ENCODE peak calls at places on chromosomes 5 and 9, in eight cellular contexts. One of them, this sample, is unnamed.

GRCh38 chr9:80957806-80958205 is 731.5 kb downstream of the TLE1 start:
- DNase-seq in CD4-positive, CD25-positive, alpha-beta regulatory T cell: no peak
- DNase-seq in astrocyte: peak
- DNase-seq in cardiac muscle cell: no peak
- DNase-seq in osteoblast: no peak
- DNase-seq in body of pancreas: no peak
- DNase-seq in uterus: no peak
- DNase-seq in K562: no peak
- DNase-seq in this sample: no peak

GRCh38 chr9:89541798-89542197 is 43.9 kb upstream of the SEMA4D start:
- DNase-seq in uterus: no peak
- DNase-seq in body of pancreas: no peak
- DNase-seq in CD4-positive, CD25-positive, alpha-beta regulatory T cell: no peak
- DNase-seq in K562: no peak
- DNase-seq in cardiac muscle cell: no peak
- DNase-seq in osteoblast: no peak
- DNase-seq in astrocyte: no peak
- DNase-seq in this sample: no peak

GRCh38 chr5:154646841-154647759 is 108.1 kb upstream of the LARP1 start:
- DNase-seq in osteoblast: peak
- DNase-seq in body of pancreas: peak
- DNase-seq in CD4-positive, CD25-positive, alpha-beta regulatory T cell: no peak
- DNase-seq in K562: peak
- DNase-seq in astrocyte: peak
- DNase-seq in uterus: peak
- DNase-seq in cardiac muscle cell: no peak
- DNase-seq in this sample: no peak

GRCh38 chr5:96633820-96634219 is 28.4 kb upstream of the CAST start:
- DNase-seq in body of pancreas: no peak
- DNase-seq in uterus: no peak
- DNase-seq in CD4-positive, CD25-positive, alpha-beta regulatory T cell: no peak
- DNase-seq in osteoblast: no peak
- DNase-seq in K562: no peak
- DNase-seq in cardiac muscle cell: no peak
- DNase-seq in astrocyte: peak
- DNase-seq in this sample: no peak

GRCh38 chr5:41794478-41794877 is 75.7 kb downstream of the OXCT1 start:
- DNase-seq in K562: no peak
- DNase-seq in CD4-positive, CD25-positive, alpha-beta regulatory T cell: no peak
- DNase-seq in uterus: no peak
- DNase-seq in cardiac muscle cell: peak
- DNase-seq in astrocyte: peak
- DNase-seq in osteoblast: peak
- DNase-seq in body of pancreas: no peak
- DNase-seq in this sample: peak

GRCh38 chr5:52885614-52886013 is 97.9 kb downstream of the ITGA1 start:
- DNase-seq in uterus: no peak
- DNase-seq in cardiac muscle cell: no peak
- DNase-seq in astrocyte: no peak
- DNase-seq in K562: no peak
- DNase-seq in body of pancreas: no peak
- DNase-seq in CD4-positive, CD25-positive, alpha-beta regulatory T cell: no peak
- DNase-seq in osteoblast: no peak
- DNase-seq in this sample: no peak

GRCh38 chr5:156402387-156402921 is 75.5 kb downstream of the SGCD start:
- DNase-seq in osteoblast: no peak
- DNase-seq in CD4-positive, CD25-positive, alpha-beta regulatory T cell: peak
- DNase-seq in astrocyte: peak
- DNase-seq in K562: no peak
- DNase-seq in uterus: no peak
- DNase-seq in body of pancreas: no peak
- DNase-seq in cardiac muscle cell: no peak
- DNase-seq in this sample: no peak

GRCh38 chr5:53792338-53792737 is 231.9 kb downstream of the NDUFS4 start:
- DNase-seq in astrocyte: no peak
- DNase-seq in body of pancreas: no peak
- DNase-seq in uterus: no peak
- DNase-seq in osteoblast: no peak
- DNase-seq in K562: no peak
- DNase-seq in cardiac muscle cell: no peak
- DNase-seq in CD4-positive, CD25-positive, alpha-beta regulatory T cell: no peak
- DNase-seq in this sample: no peak

GRCh38 chr5:36252722-36253340 is 11.1 kb upstream of the NADK2 start:
- DNase-seq in K562: no peak
- DNase-seq in CD4-positive, CD25-positive, alpha-beta regulatory T cell: no peak
- DNase-seq in body of pancreas: no peak
- DNase-seq in uterus: no peak
- DNase-seq in osteoblast: no peak
- DNase-seq in cardiac muscle cell: no peak
- DNase-seq in astrocyte: peak
- DNase-seq in this sample: no peak

GRCh38 chr9:96293481-96293880 is 8.5 kb downstream of the HSD17B3 start:
- DNase-seq in uterus: no peak
- DNase-seq in cardiac muscle cell: no peak
- DNase-seq in astrocyte: peak
- DNase-seq in CD4-positive, CD25-positive, alpha-beta regulatory T cell: no peak
- DNase-seq in K562: no peak
- DNase-seq in osteoblast: no peak
- DNase-seq in body of pancreas: no peak
- DNase-seq in this sample: no peak

GRCh38 chr5:31894131-31894530 is 255.2 kb downstream of the PDZD2 start:
- DNase-seq in body of pancreas: no peak
- DNase-seq in CD4-positive, CD25-positive, alpha-beta regulatory T cell: no peak
- DNase-seq in uterus: no peak
- DNase-seq in cardiac muscle cell: peak
- DNase-seq in osteoblast: no peak
- DNase-seq in K562: no peak
- DNase-seq in astrocyte: no peak
- DNase-seq in this sample: no peak

GRCh38 chr5:168943999-168944398 is 356.9 kb downstream of the SLIT3 start:
- DNase-seq in K562: no peak
- DNase-seq in body of pancreas: no peak
- DNase-seq in uterus: no peak
- DNase-seq in CD4-positive, CD25-positive, alpha-beta regulatory T cell: no peak
- DNase-seq in astrocyte: no peak
- DNase-seq in cardiac muscle cell: peak
- DNase-seq in osteoblast: no peak
- DNase-seq in this sample: no peak

GRCh38 chr5:122311400-122311887 is 593 bp upstream of the SNCAIP start:
- DNase-seq in cardiac muscle cell: no peak
- DNase-seq in body of pancreas: peak
- DNase-seq in K562: no peak
- DNase-seq in astrocyte: no peak
- DNase-seq in uterus: peak
- DNase-seq in CD4-positive, CD25-positive, alpha-beta regulatory T cell: no peak
- DNase-seq in osteoblast: peak
- DNase-seq in this sample: no peak

GRCh38 chr5:112136773-112137172 is 282.3 kb downstream of the EPB41L4A start:
- DNase-seq in CD4-positive, CD25-positive, alpha-beta regulatory T cell: peak
- DNase-seq in body of pancreas: no peak
- DNase-seq in K562: no peak
- DNase-seq in astrocyte: no peak
- DNase-seq in osteoblast: no peak
- DNase-seq in uterus: no peak
- DNase-seq in cardiac muscle cell: no peak
- DNase-seq in this sample: no peak

GRCh38 chr9:109401169-109401989 is 80.5 kb upstream of the EPB41L4B start:
- DNase-seq in cardiac muscle cell: peak
- DNase-seq in astrocyte: peak
- DNase-seq in osteoblast: no peak
- DNase-seq in uterus: no peak
- DNase-seq in body of pancreas: peak
- DNase-seq in CD4-positive, CD25-positive, alpha-beta regulatory T cell: no peak
- DNase-seq in K562: peak
- DNase-seq in this sample: no peak

GRCh38 chr5:98588225-98588624 is 185.2 kb upstream of the RGMB start:
- DNase-seq in CD4-positive, CD25-positive, alpha-beta regulatory T cell: no peak
- DNase-seq in astrocyte: no peak
- DNase-seq in cardiac muscle cell: no peak
- DNase-seq in K562: no peak
- DNase-seq in uterus: no peak
- DNase-seq in osteoblast: no peak
- DNase-seq in body of pancreas: no peak
- DNase-seq in this sample: no peak

GRCh38 chr5:123512631-123513461 is 869 bp downstream of the CSNK1G3 start:
- DNase-seq in osteoblast: peak
- DNase-seq in cardiac muscle cell: peak
- DNase-seq in body of pancreas: peak
- DNase-seq in K562: peak
- DNase-seq in astrocyte: peak
- DNase-seq in uterus: peak
- DNase-seq in CD4-positive, CD25-positive, alpha-beta regulatory T cell: peak
- DNase-seq in this sample: no peak

GRCh38 chr9:75683591-75683990 is 206.9 kb upstream of the PCSK5 start:
- DNase-seq in K562: no peak
- DNase-seq in body of pancreas: no peak
- DNase-seq in astrocyte: peak
- DNase-seq in uterus: no peak
- DNase-seq in cardiac muscle cell: no peak
- DNase-seq in osteoblast: no peak
- DNase-seq in CD4-positive, CD25-positive, alpha-beta regulatory T cell: no peak
- DNase-seq in this sample: no peak

GRCh38 chr5:44542470-44542869 is 153.2 kb upstream of the FGF10 start:
- DNase-seq in cardiac muscle cell: no peak
- DNase-seq in K562: no peak
- DNase-seq in uterus: no peak
- DNase-seq in osteoblast: no peak
- DNase-seq in astrocyte: peak
- DNase-seq in CD4-positive, CD25-positive, alpha-beta regulatory T cell: no peak
- DNase-seq in body of pancreas: no peak
- DNase-seq in this sample: no peak
- H3K27ac ChIP-seq in cardiac muscle cell: no peak
- H3K27ac ChIP-seq in K562: no peak
- H3K27ac ChIP-seq in uterus: no peak
- H3K27ac ChIP-seq in osteoblast: no peak
- H3K27ac ChIP-seq in astrocyte: no peak
- H3K27ac ChIP-seq in CD4-positive, CD25-positive, alpha-beta regulatory T cell: no peak
- H3K27ac ChIP-seq in body of pancreas: no peak
- H3K27ac ChIP-seq in this sample: no peak

GRCh38 chr5:34564706-34565235 is 91.4 kb upstream of the RAI14 start:
- DNase-seq in osteoblast: peak
- DNase-seq in K562: no peak
- DNase-seq in body of pancreas: no peak
- DNase-seq in CD4-positive, CD25-positive, alpha-beta regulatory T cell: no peak
- DNase-seq in uterus: peak
- DNase-seq in cardiac muscle cell: no peak
- DNase-seq in astrocyte: peak
- DNase-seq in this sample: no peak
- H3K27ac ChIP-seq in osteoblast: peak
- H3K27ac ChIP-seq in K562: no peak
- H3K27ac ChIP-seq in body of pancreas: no peak
- H3K27ac ChIP-seq in CD4-positive, CD25-positive, alpha-beta regulatory T cell: no peak
- H3K27ac ChIP-seq in uterus: peak
- H3K27ac ChIP-seq in cardiac muscle cell: no peak
- H3K27ac ChIP-seq in astrocyte: peak
- H3K27ac ChIP-seq in this sample: no peak

DNA sequence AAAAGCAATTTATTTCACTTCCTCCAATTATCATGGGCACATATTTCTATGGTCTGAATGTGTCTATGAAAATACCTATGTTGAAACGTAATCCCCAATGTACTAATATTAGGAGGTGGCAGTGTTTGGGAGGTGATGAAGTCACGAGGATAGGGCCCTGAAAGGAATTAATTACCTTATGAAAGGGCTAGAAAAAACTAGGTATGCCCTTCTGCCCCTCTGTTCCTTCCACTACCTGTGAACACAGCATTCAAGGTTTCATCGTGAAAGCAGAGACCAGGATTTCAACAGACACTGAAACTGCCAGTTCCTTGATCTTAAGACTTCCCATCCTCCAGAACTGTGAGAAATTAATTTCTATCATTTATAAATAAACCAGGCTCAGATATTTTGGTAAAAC is 1037.1 kb upstream of the C9orf72 start:
- DNase-seq in uterus: no peak
- DNase-seq in astrocyte: no peak
- DNase-seq in body of pancreas: no peak
- DNase-seq in osteoblast: no peak
- DNase-seq in K562: no peak
- DNase-seq in CD4-positive, CD25-positive, alpha-beta regulatory T cell: no peak
- DNase-seq in cardiac muscle cell: no peak
- DNase-seq in this sample: no peak
- H3K27ac ChIP-seq in uterus: no peak
- H3K27ac ChIP-seq in astrocyte: no peak
- H3K27ac ChIP-seq in body of pancreas: no peak
- H3K27ac ChIP-seq in osteoblast: no peak
- H3K27ac ChIP-seq in K562: no peak
- H3K27ac ChIP-seq in CD4-positive, CD25-positive, alpha-beta regulatory T cell: no peak
- H3K27ac ChIP-seq in cardiac muscle cell: no peak
- H3K27ac ChIP-seq in this sample: no peak

DNA sequence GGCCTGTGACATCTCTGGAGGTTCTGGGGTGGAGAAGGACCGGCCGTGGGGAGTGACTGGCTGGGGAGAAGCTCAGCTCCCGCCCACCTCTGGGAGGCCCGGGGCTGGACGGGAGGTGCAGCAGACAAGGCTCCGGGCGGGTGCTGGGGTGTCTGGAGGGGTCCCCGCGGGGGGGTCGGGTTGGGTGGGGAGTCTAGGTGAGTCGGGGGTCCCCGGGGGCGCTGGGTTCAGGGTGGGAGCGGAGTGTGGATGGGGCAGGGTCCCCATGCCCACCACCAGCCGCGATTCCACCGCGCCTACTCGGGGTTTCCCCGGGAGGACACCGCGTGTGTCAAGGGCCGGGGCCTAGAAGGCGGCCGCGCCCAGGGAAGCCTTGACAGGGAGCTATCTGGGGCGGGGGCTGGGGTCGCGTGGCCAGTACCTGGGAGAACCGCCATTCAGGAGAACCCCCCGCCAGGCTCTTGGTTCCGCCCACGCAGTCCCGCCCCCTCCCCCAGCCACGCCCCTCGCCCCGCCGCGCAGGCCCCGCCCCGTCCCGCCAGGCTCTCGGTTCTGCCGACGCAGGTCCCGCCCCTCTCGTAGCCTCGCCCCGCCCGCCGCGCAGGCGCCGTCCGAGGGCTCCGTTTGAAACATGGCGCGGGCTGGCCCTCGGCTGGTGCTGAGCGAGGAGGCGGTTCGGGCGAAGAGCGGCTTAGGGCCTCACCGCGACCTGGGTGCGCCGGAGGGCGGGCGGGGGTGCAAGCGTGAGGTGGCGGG is at the start of gene CEP72:
- DNase-seq in body of pancreas: peak
- DNase-seq in osteoblast: peak
- DNase-seq in uterus: peak
- DNase-seq in cardiac muscle cell: peak
- DNase-seq in CD4-positive, CD25-positive, alpha-beta regulatory T cell: peak
- DNase-seq in K562: peak
- DNase-seq in astrocyte: peak
- DNase-seq in this sample: peak
- H3K27ac ChIP-seq in body of pancreas: peak
- H3K27ac ChIP-seq in osteoblast: peak
- H3K27ac ChIP-seq in uterus: no peak
- H3K27ac ChIP-seq in cardiac muscle cell: no peak
- H3K27ac ChIP-seq in CD4-positive, CD25-positive, alpha-beta regulatory T cell: peak
- H3K27ac ChIP-seq in K562: peak
- H3K27ac ChIP-seq in astrocyte: peak
- H3K27ac ChIP-seq in this sample: no peak

This sample was measured in AG04450.